ENCODE peak calls at places on chromosomes 13 and 19, in seven cellular contexts. One of them, this sample, is unnamed.

GRCh38 chr13:110119943-110120905 is 186.7 kb downstream of the COL4A1 start:
- DNase-seq in SK-N-SH: no peak
- DNase-seq in H1: peak
- DNase-seq in GM12878: no peak
- DNase-seq in HepG2: no peak
- DNase-seq in K562: no peak
- DNase-seq in HCT116: no peak
- DNase-seq in this sample: no peak

GRCh38 chr13:36344886-36345437 is 1.2 kb downstream of the SPART start:
- DNase-seq in K562: no peak
- DNase-seq in GM12878: no peak
- DNase-seq in HepG2: no peak
- DNase-seq in SK-N-SH: no peak
- DNase-seq in HCT116: no peak
- DNase-seq in H1: no peak
- DNase-seq in this sample: no peak

GRCh38 chr19:52946322-52947310 is 16.1 kb downstream of the ZNF816 start:
- DNase-seq in HCT116: no peak
- DNase-seq in K562: peak
- DNase-seq in SK-N-SH: peak
- DNase-seq in HepG2: no peak
- DNase-seq in H1: peak
- DNase-seq in GM12878: no peak
- DNase-seq in this sample: no peak

GRCh38 chr13:31670831-31671617 is 68.3 kb upstream of the RXFP2 start:
- DNase-seq in SK-N-SH: peak
- DNase-seq in H1: no peak
- DNase-seq in HepG2: no peak
- DNase-seq in GM12878: no peak
- DNase-seq in HCT116: no peak
- DNase-seq in K562: no peak
- DNase-seq in this sample: no peak

GRCh38 chr19:401836-402535 is 7.0 kb downstream of the C2CD4C start:
- DNase-seq in K562: no peak
- DNase-seq in HepG2: no peak
- DNase-seq in H1: peak
- DNase-seq in SK-N-SH: peak
- DNase-seq in GM12878: no peak
- DNase-seq in HCT116: no peak
- DNase-seq in this sample: no peak

GRCh38 chr19:34260771-34261173 is 6.4 kb downstream of the GARRE1 start:
- DNase-seq in H1: no peak
- DNase-seq in GM12878: no peak
- DNase-seq in HepG2: no peak
- DNase-seq in K562: peak
- DNase-seq in HCT116: no peak
- DNase-seq in SK-N-SH: no peak
- DNase-seq in this sample: no peak

GRCh38 chr13:20118268-20119140 is 42.3 kb downstream of the GJA3 start:
- DNase-seq in GM12878: no peak
- DNase-seq in H1: no peak
- DNase-seq in HCT116: no peak
- DNase-seq in SK-N-SH: peak
- DNase-seq in HepG2: no peak
- DNase-seq in K562: peak
- DNase-seq in this sample: no peak

GRCh38 chr19:14410054-14410774 is 8.9 kb downstream of the DDX39A start:
- DNase-seq in GM12878: no peak
- DNase-seq in K562: peak
- DNase-seq in HepG2: no peak
- DNase-seq in H1: no peak
- DNase-seq in HCT116: no peak
- DNase-seq in SK-N-SH: no peak
- DNase-seq in this sample: no peak

GRCh38 chr19:815079-815774 is 6.5 kb downstream of the PLPPR3 start:
- DNase-seq in HepG2: no peak
- DNase-seq in K562: no peak
- DNase-seq in SK-N-SH: no peak
- DNase-seq in GM12878: no peak
- DNase-seq in H1: no peak
- DNase-seq in HCT116: no peak
- DNase-seq in this sample: no peak

GRCh38 chr19:4007836-4008539 is 452 bp downstream of the PIAS4 start:
- DNase-seq in SK-N-SH: peak
- DNase-seq in K562: peak
- DNase-seq in H1: peak
- DNase-seq in HepG2: peak
- DNase-seq in GM12878: no peak
- DNase-seq in HCT116: no peak
- DNase-seq in this sample: no peak

GRCh38 chr13:97648171-97648880 is 214.4 kb downstream of the RAP2A start:
- DNase-seq in HCT116: no peak
- DNase-seq in H1: no peak
- DNase-seq in K562: no peak
- DNase-seq in SK-N-SH: no peak
- DNase-seq in GM12878: no peak
- DNase-seq in HepG2: no peak
- DNase-seq in this sample: no peak

GRCh38 chr19:40286674-40287421 is 1.7 kb upstream of the AKT2 start:
- DNase-seq in HCT116: no peak
- DNase-seq in GM12878: no peak
- DNase-seq in SK-N-SH: no peak
- DNase-seq in H1: no peak
- DNase-seq in K562: no peak
- DNase-seq in HepG2: no peak
- DNase-seq in this sample: no peak

GRCh38 chr19:47682939-47683338 is 30.3 kb upstream of the EHD2 start:
- DNase-seq in GM12878: no peak
- DNase-seq in SK-N-SH: no peak
- DNase-seq in H1: no peak
- DNase-seq in HCT116: no peak
- DNase-seq in K562: no peak
- DNase-seq in HepG2: no peak
- DNase-seq in this sample: no peak

GRCh38 chr13:67224148-67224846 is 5.8 kb downstream of the PCDH9 start:
- DNase-seq in HCT116: peak
- DNase-seq in HepG2: peak
- DNase-seq in GM12878: no peak
- DNase-seq in SK-N-SH: peak
- DNase-seq in K562: peak
- DNase-seq in H1: no peak
- DNase-seq in this sample: peak

GRCh38 chr13:41668130-41668757 is 210.9 kb downstream of the RGCC start:
- DNase-seq in HepG2: peak
- DNase-seq in H1: no peak
- DNase-seq in GM12878: peak
- DNase-seq in HCT116: peak
- DNase-seq in SK-N-SH: peak
- DNase-seq in K562: peak
- DNase-seq in this sample: peak

GRCh38 chr13:106033634-106034033 is 501.8 kb downstream of the EFNB2 start:
- DNase-seq in HepG2: peak
- DNase-seq in GM12878: no peak
- DNase-seq in SK-N-SH: no peak
- DNase-seq in HCT116: no peak
- DNase-seq in K562: no peak
- DNase-seq in H1: no peak
- DNase-seq in this sample: no peak

GRCh38 chr13:113883921-113884804 is 20.3 kb upstream of the GAS6 start:
- DNase-seq in K562: no peak
- DNase-seq in SK-N-SH: no peak
- DNase-seq in GM12878: no peak
- DNase-seq in H1: no peak
- DNase-seq in HepG2: no peak
- DNase-seq in HCT116: no peak
- DNase-seq in this sample: no peak

GRCh38 chr19:52296400-52296772 is 583 bp upstream of the ZNF480 start:
- DNase-seq in H1: no peak
- DNase-seq in K562: no peak
- DNase-seq in SK-N-SH: no peak
- DNase-seq in GM12878: no peak
- DNase-seq in HCT116: no peak
- DNase-seq in HepG2: peak
- DNase-seq in this sample: no peak

GRCh38 chr13:42859760-42860159 is 78.4 kb downstream of the FAM216B start:
- DNase-seq in GM12878: no peak
- DNase-seq in K562: no peak
- DNase-seq in H1: no peak
- DNase-seq in HepG2: no peak
- DNase-seq in HCT116: no peak
- DNase-seq in SK-N-SH: no peak
- DNase-seq in this sample: no peak

GRCh38 chr13:36509369-36509768 is 77.1 kb downstream of the CCNA1 start:
- DNase-seq in HepG2: no peak
- DNase-seq in GM12878: no peak
- DNase-seq in SK-N-SH: no peak
- DNase-seq in K562: no peak
- DNase-seq in HCT116: no peak
- DNase-seq in H1: no peak
- DNase-seq in this sample: no peak

GRCh38 chr13:48954086-48954485 is 21.6 kb upstream of the FNDC3A start:
- DNase-seq in SK-N-SH: no peak
- DNase-seq in HepG2: peak
- DNase-seq in HCT116: no peak
- DNase-seq in GM12878: no peak
- DNase-seq in H1: no peak
- DNase-seq in K562: no peak
- DNase-seq in this sample: no peak

GRCh38 chr19:13015361-13016231 is 20.3 kb downstream of the NFIX start:
- DNase-seq in HepG2: no peak
- DNase-seq in SK-N-SH: no peak
- DNase-seq in H1: peak
- DNase-seq in GM12878: no peak
- DNase-seq in K562: peak
- DNase-seq in HCT116: no peak
- DNase-seq in this sample: no peak

GRCh38 chr13:24217601-24218281 is 57.2 kb downstream of the SPATA13 start:
- DNase-seq in SK-N-SH: no peak
- DNase-seq in K562: no peak
- DNase-seq in GM12878: no peak
- DNase-seq in HCT116: no peak
- DNase-seq in H1: no peak
- DNase-seq in HepG2: peak
- DNase-seq in this sample: no peak

GRCh38 chr13:29786698-29787097 is 63.7 kb downstream of the UBL3 start:
- DNase-seq in H1: no peak
- DNase-seq in K562: no peak
- DNase-seq in HepG2: no peak
- DNase-seq in HCT116: no peak
- DNase-seq in SK-N-SH: no peak
- DNase-seq in GM12878: no peak
- DNase-seq in this sample: no peak

GRCh38 chr13:29785978-29786377 is 64.4 kb downstream of the UBL3 start:
- DNase-seq in K562: no peak
- DNase-seq in GM12878: no peak
- DNase-seq in SK-N-SH: no peak
- DNase-seq in H1: no peak
- DNase-seq in HCT116: no peak
- DNase-seq in HepG2: no peak
- DNase-seq in this sample: no peak

DNA sequence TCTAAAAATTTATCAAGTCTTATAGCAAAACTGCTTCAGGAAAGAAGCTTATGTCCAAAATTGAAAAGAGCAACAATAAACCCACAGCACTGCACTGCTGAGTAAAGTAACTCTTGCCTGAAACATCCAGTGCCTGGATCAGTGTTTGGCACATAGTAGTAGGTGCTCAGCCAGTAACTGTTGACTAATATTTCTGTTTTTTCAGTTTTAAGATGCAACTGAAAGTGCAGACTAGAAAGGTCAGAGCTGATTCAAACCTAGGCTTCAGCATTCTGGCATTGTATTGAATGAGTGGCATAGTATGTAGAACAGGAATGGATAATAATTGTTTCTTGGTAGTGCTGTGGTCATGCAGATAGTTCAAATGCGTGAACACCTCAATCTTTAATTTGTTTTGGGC is 67.6 kb downstream of the UBL3 start:
- DNase-seq in SK-N-SH: no peak
- DNase-seq in HCT116: no peak
- DNase-seq in HepG2: no peak
- DNase-seq in GM12878: no peak
- DNase-seq in K562: no peak
- DNase-seq in H1: no peak
- DNase-seq in this sample: no peak
- TF ChIP-seq YY1 in SK-N-SH: no peak
- TF ChIP-seq YY1 in HCT116: no peak
- TF ChIP-seq YY1 in HepG2: no peak
- TF ChIP-seq YY1 in GM12878: no peak
- TF ChIP-seq YY1 in K562: no peak
- TF ChIP-seq YY1 in H1: no peak
- TF ChIP-seq YY1 in this sample: no peak

GRCh38 chr13:50527612-50528509 is 315.6 kb downstream of the DLEU7 start:
- DNase-seq in K562: no peak
- DNase-seq in H1: no peak
- DNase-seq in GM12878: no peak
- DNase-seq in HepG2: no peak
- DNase-seq in SK-N-SH: no peak
- DNase-seq in HCT116: no peak
- DNase-seq in this sample: no peak

GRCh38 chr13:50521750-50522149 is 321.7 kb downstream of the DLEU7 start:
- DNase-seq in H1: no peak
- DNase-seq in HCT116: no peak
- DNase-seq in GM12878: no peak
- DNase-seq in SK-N-SH: no peak
- DNase-seq in K562: no peak
- DNase-seq in HepG2: peak
- DNase-seq in this sample: no peak

GRCh38 chr13:50523307-50523706 is 320.2 kb downstream of the DLEU7 start:
- DNase-seq in SK-N-SH: no peak
- DNase-seq in H1: no peak
- DNase-seq in HCT116: no peak
- DNase-seq in K562: no peak
- DNase-seq in HepG2: no peak
- DNase-seq in GM12878: no peak
- DNase-seq in this sample: no peak

GRCh38 chr13:50526771-50527567 is 316.5 kb downstream of the DLEU7 start:
- DNase-seq in K562: no peak
- DNase-seq in SK-N-SH: peak
- DNase-seq in GM12878: no peak
- DNase-seq in HepG2: no peak
- DNase-seq in H1: no peak
- DNase-seq in HCT116: no peak
- DNase-seq in this sample: no peak

GRCh38 chr13:50524540-50524939 is 319.0 kb downstream of the DLEU7 start:
- DNase-seq in GM12878: no peak
- DNase-seq in H1: no peak
- DNase-seq in HCT116: no peak
- DNase-seq in K562: no peak
- DNase-seq in HepG2: no peak
- DNase-seq in SK-N-SH: no peak
- DNase-seq in this sample: no peak
- TF ChIP-seq YY1 in GM12878: no peak
- TF ChIP-seq YY1 in H1: no peak
- TF ChIP-seq YY1 in HCT116: no peak
- TF ChIP-seq YY1 in K562: no peak
- TF ChIP-seq YY1 in HepG2: no peak
- TF ChIP-seq YY1 in SK-N-SH: no peak
- TF ChIP-seq YY1 in this sample: no peak

GRCh38 chr19:43662487-43662886 is 7.5 kb downstream of the PLAUR start:
- DNase-seq in GM12878: no peak
- DNase-seq in HCT116: no peak
- DNase-seq in H1: peak
- DNase-seq in SK-N-SH: peak
- DNase-seq in HepG2: peak
- DNase-seq in K562: no peak
- DNase-seq in this sample: no peak
- TF ChIP-seq YY1 in GM12878: no peak
- TF ChIP-seq YY1 in HCT116: no peak
- TF ChIP-seq YY1 in H1: no peak
- TF ChIP-seq YY1 in SK-N-SH: no peak
- TF ChIP-seq YY1 in HepG2: no peak
- TF ChIP-seq YY1 in K562: no peak
- TF ChIP-seq YY1 in this sample: no peak

GRCh38 chr19:10271543-10272086 is 695 bp downstream of the ICAM1 start:
- DNase-seq in K562: peak
- DNase-seq in SK-N-SH: peak
- DNase-seq in HCT116: no peak
- DNase-seq in GM12878: no peak
- DNase-seq in H1: no peak
- DNase-seq in HepG2: no peak
- DNase-seq in this sample: no peak
- TF ChIP-seq YY1 in K562: no peak
- TF ChIP-seq YY1 in SK-N-SH: no peak
- TF ChIP-seq YY1 in HCT116: no peak
- TF ChIP-seq YY1 in GM12878: peak
- TF ChIP-seq YY1 in H1: no peak
- TF ChIP-seq YY1 in HepG2: no peak
- TF ChIP-seq YY1 in this sample: no peak